ENCODE peak calls at places on chromosomes 3 and 15, in five cellular contexts. C, F, M, X and K are unnamed samples.
A peak's percentile ranks its signal among the peaks of the same experiment; 100 is the strongest.

GRCh38 chr3:196268270-196269163 is 19.0 kb downstream of the PCYT1A start:
- DNase-seq in F (no peak), X (no peak), M (no peak), C (peak; percentile 31), K (peak; percentile 65)

GRCh38 chr3:195828762-195829161 is 17.0 kb upstream of the MUC4 start:
- DNase-seq in M (no peak), F (no peak), X (no peak), C (no peak), K (no peak)

GRCh38 chr15:84402856-84403608 is 167.5 kb downstream of the GOLGA6L4 start:
- DNase-seq in C (no peak), M (no peak), X (no peak), F (no peak), K (no peak)

GRCh38 chr3:9826815-9827574 is 16.8 kb downstream of the RPUSD3 start:
- DNase-seq in C (no peak), M (peak; percentile 29), X (no peak), F (peak; percentile 62), K (peak; percentile 51)

GRCh38 chr15:64930778-64931240 is 19.1 kb downstream of the ANKDD1A start:
- DNase-seq in F (no peak), M (no peak), C (no peak), X (peak; percentile 16), K (no peak)

GRCh38 chr3:10973196-10973595 is 19.4 kb upstream of the SLC6A1 start:
- DNase-seq in X (no peak), C (no peak), F (no peak), M (no peak), K (no peak)

GRCh38 chr3:191721983-191722382 is 261.0 kb downstream of the PYDC2 start:
- DNase-seq in C (no peak), F (no peak), X (no peak), M (peak; percentile 78), K (no peak)

GRCh38 chr3:120420855-120421570 is 29.8 kb downstream of the FSTL1 start:
- DNase-seq in M (no peak), C (no peak), F (no peak), X (no peak), K (no peak)

GRCh38 chr3:178434206-178434805 is 101.9 kb upstream of the KCNMB2 start:
- DNase-seq in C (no peak), F (no peak), X (no peak), M (no peak), K (peak; percentile 13)

GRCh38 chr3:46960081-46960701 is 16.4 kb downstream of the CCDC12 start:
- DNase-seq in F (no peak), C (no peak), M (no peak), X (no peak), K (no peak)

GRCh38 chr3:28564211-28564610 is 215.6 kb upstream of the AZI2 start:
- DNase-seq in F (no peak), C (no peak), X (no peak), M (no peak), K (no peak)

GRCh38 chr15:87369269-87369668 is 887.3 kb downstream of the NTRK3 start:
- DNase-seq in X (no peak), C (no peak), F (no peak), M (no peak), K (peak; percentile 54)

GRCh38 chr15:73797366-73798158 is 44.4 kb upstream of the INSYN1 start:
- DNase-seq in M (no peak), F (no peak), X (no peak), C (no peak), K (no peak)

GRCh38 chr15:35876762-35877161 is 330.8 kb upstream of the DPH6 start:
- DNase-seq in X (no peak), F (no peak), C (no peak), M (no peak), K (no peak)

GRCh38 chr3:134460965-134461364 is 24.8 kb downstream of the ANAPC13 start:
- DNase-seq in M (no peak), F (no peak), X (no peak), C (no peak), K (no peak)

GRCh38 chr3:126179825-126180476 is 435 bp downstream of the ALDH1L1 start:
- DNase-seq in X (no peak), M (peak; percentile 89), C (no peak), F (peak; percentile 34), K (peak; percentile 33)

GRCh38 chr15:43912991-43913927 is 86.5 kb downstream of the WDR76 start:
- DNase-seq in F (no peak), X (no peak), C (peak; percentile 21), M (peak; percentile 46), K (peak; percentile 18)

GRCh38 chr3:61638721-61639120 is 77.3 kb downstream of the PTPRG start:
- DNase-seq in F (no peak), C (no peak), M (no peak), X (no peak), K (no peak)

GRCh38 chr15:63905558-63906265 is 72.0 kb upstream of the HERC1 start:
- DNase-seq in C (no peak), F (no peak), M (no peak), X (no peak), K (no peak)

GRCh38 chr15:38652998-38653397 is 88.4 kb upstream of the RASGRP1 start:
- DNase-seq in F (no peak), M (no peak), X (no peak), C (no peak), K (no peak)

GRCh38 chr15:65249641-65250040 is 37.0 kb downstream of the PARP16 start:
- DNase-seq in X (peak; percentile 38), F (no peak), M (no peak), C (no peak), K (no peak)

GRCh38 chr3:101223016-101223415 is 97.4 kb downstream of the IMPG2 start:
- DNase-seq in X (no peak), F (no peak), M (no peak), C (no peak), K (no peak)

GRCh38 chr3:67635806-67636205 is 18.6 kb downstream of the SUCLG2 start:
- DNase-seq in X (no peak), M (no peak), F (no peak), C (no peak), K (no peak)

GRCh38 chr15:40054746-40055575 is 16.0 kb upstream of the SRP14 start:
- DNase-seq in C (no peak), F (no peak), X (no peak), M (no peak), K (no peak)

GRCh38 chr3:41638381-41638780 is 323.5 kb downstream of the ULK4 start:
- DNase-seq in M (no peak), C (no peak), X (no peak), F (no peak), K (no peak)

GRCh38 chr3:156787926-156788663 is 38.1 kb upstream of the LEKR1 start:
- DNase-seq in X (no peak), F (peak; percentile 12), C (no peak), M (no peak), K (no peak)
- TF ChIP-seq SUZ12 in X (no peak), F (no peak), C (no peak), M (no peak), K (no peak)

GRCh38 chr3:26630669-26631384 is 8.3 kb downstream of the LRRC3B start:
- DNase-seq in M (no peak), C (no peak), X (no peak), F (no peak), K (no peak)

GRCh38 chr3:26625187-26625586 is 2.6 kb downstream of the LRRC3B start:
- DNase-seq in M (no peak), F (no peak), C (no peak), X (no peak), K (no peak)

GRCh38 chr3:26631385-26631738 is 8.8 kb downstream of the LRRC3B start:
- DNase-seq in X (no peak), C (no peak), M (no peak), F (no peak), K (no peak)

GRCh38 chr3:26627080-26627479 is 4.5 kb downstream of the LRRC3B start:
- DNase-seq in F (no peak), M (no peak), C (no peak), X (no peak), K (no peak)

DNA sequence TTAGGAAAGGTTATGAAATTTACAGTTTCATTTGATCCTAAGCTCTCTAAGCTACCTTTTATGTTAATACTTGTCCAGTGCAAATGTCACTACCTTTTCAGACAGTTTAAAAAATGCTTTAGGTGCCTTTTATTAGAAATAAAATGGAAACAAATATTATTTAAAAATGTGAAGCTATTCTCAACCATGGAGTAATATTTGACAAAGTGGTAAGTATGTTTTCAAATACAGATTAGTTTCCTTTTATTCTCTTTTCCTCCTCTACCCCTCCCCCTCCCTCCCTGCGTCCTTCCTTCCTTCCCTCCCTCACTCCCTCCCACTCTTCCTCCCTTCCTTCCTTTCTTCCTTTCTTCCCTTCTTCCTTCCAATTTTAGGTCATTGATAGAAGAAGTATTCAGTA is 6.3 kb downstream of the LRRC3B start:
- DNase-seq in F (no peak), C (no peak), M (no peak), X (no peak), K (no peak)
- TF ChIP-seq SUZ12 in F (no peak), C (no peak), M (no peak), X (no peak), K (no peak)

DNA sequence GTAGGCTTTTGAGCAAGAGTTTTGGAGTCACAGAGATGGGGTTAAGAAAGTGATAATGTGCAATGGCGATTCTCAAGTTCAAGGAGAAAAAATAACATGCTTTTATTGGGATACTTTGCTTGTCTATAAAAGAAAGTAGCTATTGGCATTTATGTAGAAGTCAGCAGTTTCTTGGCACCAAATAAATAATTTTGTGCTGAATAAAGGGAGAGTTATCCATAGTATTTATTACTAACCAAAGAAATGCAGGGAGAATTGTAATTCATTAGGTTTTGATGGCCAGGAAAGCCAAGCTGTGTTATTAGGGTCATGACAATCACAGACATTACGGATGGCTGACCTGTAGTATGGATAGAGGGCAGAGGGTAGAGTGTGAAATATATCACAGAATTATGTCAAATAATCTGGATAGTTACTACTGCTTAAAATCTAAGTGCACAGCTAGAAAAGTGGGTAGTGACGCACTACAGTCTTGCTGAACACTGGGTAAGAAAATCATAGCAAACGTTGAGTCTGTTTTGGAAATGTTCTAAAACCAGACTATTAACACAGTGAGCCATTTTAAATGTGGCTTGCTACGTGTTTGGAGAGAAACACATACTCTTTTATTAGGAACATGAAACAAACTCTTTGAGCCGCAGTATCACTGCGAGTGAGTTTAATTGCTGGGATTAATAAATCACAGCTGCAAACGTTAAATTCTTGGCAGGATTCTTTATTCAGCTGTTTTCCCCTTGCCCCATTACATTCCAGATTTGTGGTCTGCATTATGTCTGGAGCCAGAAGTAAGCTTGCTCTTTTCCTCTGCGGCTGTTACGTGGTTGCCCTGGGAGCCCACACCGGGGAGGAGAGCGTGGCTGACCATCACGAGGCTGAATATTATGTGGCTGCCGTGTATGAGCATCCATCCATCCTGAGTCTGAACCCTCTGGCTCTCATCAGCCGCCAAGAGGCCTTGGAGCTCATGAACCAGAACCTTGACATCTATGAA is 33.4 kb downstream of the BTD start:
- DNase-seq in F (no peak), C (no peak), X (no peak), M (no peak), K (no peak)
- TF ChIP-seq SUZ12 in F (no peak), C (no peak), X (no peak), M (no peak), K (no peak)

GRCh38 chr3:32951410-32951811 is at the start of gene CCR4:
- DNase-seq in X (no peak), M (no peak), C (no peak), F (no peak), K (no peak)

GRCh38 chr3:32948625-32949445 is 2.6 kb upstream of the CCR4 start:
- DNase-seq in X (no peak), C (no peak), F (no peak), M (no peak), K (no peak)

GRCh38 chr3:32950516-32950915 is 928 bp upstream of the CCR4 start:
- DNase-seq in F (no peak), C (no peak), X (no peak), M (no peak), K (no peak)

GRCh38 chr3:32954506-32954905 is 3.1 kb downstream of the CCR4 start:
- DNase-seq in C (no peak), X (no peak), M (no peak), F (no peak), K (no peak)

GRCh38 chr3:32952369-32953067 is 1.1 kb downstream of the CCR4 start:
- DNase-seq in X (no peak), M (no peak), F (no peak), C (no peak), K (no peak)
- TF ChIP-seq SUZ12 in X (no peak), M (no peak), F (no peak), C (no peak), K (no peak)